ENCODE peak calls at places on chromosomes 16 and 17, in four cellular contexts. S is RPMI7951; M is activated CD8-positive, alpha-beta memory T cell treated with anti-CD3 and anti-CD28 coated beads for 24 hours; W is AG08395. V is an unnamed sample.

GRCh38 chr16:22683730-22684280 is 130.2 kb upstream of the HS3ST2 start:
- DNase-seq in S (no peak), M (no peak), W (no peak), V (no peak)

GRCh38 chr17:81394377-81394747 is 895 bp upstream of the BAHCC1 start:
- DNase-seq in S (no peak), M (no peak), W (no peak), V (no peak)

GRCh38 chr17:65047939-65048338 is 8.6 kb downstream of the GNA13 start:
- DNase-seq in S (no peak), M (no peak), W (no peak), V (no peak)

GRCh38 chr17:50945779-50946222 is 79.6 kb upstream of the TOB1 start:
- DNase-seq in S (no peak), M (peak), W (no peak), V (no peak)

GRCh38 chr17:34579979-34580684 is 750 bp downstream of the TMEM132E start:
- DNase-seq in S (peak), M (peak), W (peak), V (no peak)

GRCh38 chr17:61672140-61672539 is 81.1 kb upstream of the NACA2 start:
- DNase-seq in S (no peak), M (no peak), W (no peak), V (no peak)

GRCh38 chr16:693766-694165 is 3.6 kb upstream of the WDR24 start:
- DNase-seq in S (no peak), M (no peak), W (no peak), V (no peak)

GRCh38 chr17:10368561-10368960 is 4.2 kb downstream of the MYH13 start:
- DNase-seq in S (no peak), M (no peak), W (no peak), V (no peak)

GRCh38 chr16:76653390-76654026 is 376.3 kb downstream of the CNTNAP4 start:
- DNase-seq in S (peak), M (no peak), W (no peak), V (no peak)

GRCh38 chr17:8479431-8479947 is 43.8 kb downstream of the NDEL1 start:
- DNase-seq in S (peak), M (no peak), W (peak), V (peak)

GRCh38 chr16:80100186-80100585 is 440.6 kb upstream of the DYNLRB2 start:
- DNase-seq in S (no peak), M (no peak), W (no peak), V (no peak)

GRCh38 chr16:18041864-18042834 is 294.4 kb downstream of the NPIPA8 start:
- DNase-seq in S (no peak), M (no peak), W (no peak), V (no peak)

GRCh38 chr17:50180593-50180992 is 14.8 kb downstream of the SGCA start:
- DNase-seq in S (no peak), M (no peak), W (no peak), V (no peak)

GRCh38 chr16:71707199-71707598 is 17.3 kb downstream of the PHLPP2 start:
- DNase-seq in S (no peak), M (no peak), W (no peak), V (no peak)

GRCh38 chr16:51960931-51961330 is 586.0 kb downstream of the TOX3 start:
- DNase-seq in S (no peak), M (no peak), W (no peak), V (no peak)

GRCh38 chr16:22077700-22078313 is 14.5 kb upstream of the VWA3A start:
- DNase-seq in S (peak), M (peak), W (peak), V (no peak)

GRCh38 chr17:65061621-65062020 is 5.1 kb upstream of the GNA13 start:
- DNase-seq in S (no peak), M (no peak), W (no peak), V (no peak)

GRCh38 chr17:42456223-42457106 is 2.2 kb upstream of the ATP6V0A1 start:
- DNase-seq in S (peak), M (no peak), W (peak), V (peak)

GRCh38 chr16:47139561-47140185 is 4.1 kb downstream of the NETO2 start:
- DNase-seq in S (peak), M (no peak), W (no peak), V (no peak)

GRCh38 chr17:37744961-37745800 is at the start of gene HNF1B:
- DNase-seq in S (no peak), M (no peak), W (no peak), V (no peak)

GRCh38 chr16:84327926-84328505 is 33.3 kb downstream of the WFDC1 start:
- DNase-seq in S (no peak), M (no peak), W (no peak), V (no peak)

GRCh38 chr17:39684369-39685043 is 3.4 kb downstream of the PGAP3 start:
- DNase-seq in S (no peak), M (no peak), W (no peak), V (no peak)

GRCh38 chr17:64282753-64283080 is 19.7 kb upstream of the TEX2 start:
- DNase-seq in S (peak), M (no peak), W (no peak), V (no peak)

GRCh38 chr17:20207295-20207985 is 198.3 kb downstream of the SPECC1 start:
- DNase-seq in S (no peak), M (no peak), W (no peak), V (no peak)

V was measured in GM04503.